ENCODE peak calls at places on chromosomes 11 and 22, in six cellular contexts. J is neural crest cell; B is activated T-helper 1 cell treated with anti-CD3 and anti-CD28 coated beads, Interleukin-12 subunit alpha, Interleukin-12 subunit beta, Interleukin-2, Interleukin-4 antibody, amounts not matched to agents 30 ng/mL and 10 ng/mL and 1 ng/mL, durations not matched to agents 14 hours and 24 hours and 36 hours; Q is EH; S is Daoy; A is CD8-positive, alpha-beta memory T cell. W is an unnamed sample.
A peak's percentile ranks its signal among the peaks of the same experiment; 100 is the strongest.

GRCh38 chr11:93081694-93082093 is 112.2 kb downstream of the MTNR1B start:
- DNase-seq in J (no peak), B (no peak), Q (no peak), S (no peak), A (no peak), W (no peak)

GRCh38 chr11:64542172-64543125 is 48.6 kb upstream of the SLC22A12 start:
- DNase-seq in J (no peak), B (no peak), Q (no peak), S (no peak), A (no peak), W (no peak)

GRCh38 chr22:37711490-37711889 is 14.6 kb downstream of the TRIOBP start:
- DNase-seq in J (no peak), B (no peak), Q (no peak), S (no peak), A (no peak), W (no peak)

GRCh38 chr22:41469218-41469851 is 418 bp downstream of the ACO2 start:
- DNase-seq in J (no peak), B (no peak), Q (no peak), S (peak; percentile 42), A (no peak), W (no peak)

GRCh38 chr11:11987503-11988022 is 20.9 kb downstream of the DKK3 start:
- DNase-seq in J (no peak), B (no peak), Q (peak; percentile 73), S (peak; percentile 75), A (no peak), W (no peak)

GRCh38 chr11:60852639-60853468 is 2.9 kb downstream of the PTGDR2 start:
- DNase-seq in J (no peak), B (no peak), Q (no peak), S (no peak), A (no peak), W (no peak)

GRCh38 chr11:92978226-92979111 is 9.0 kb downstream of the MTNR1B start:
- DNase-seq in J (no peak), B (no peak), Q (peak; percentile 52), S (peak; percentile 8), A (no peak), W (no peak)

GRCh38 chr22:46297151-46297819 is 615 bp downstream of the GTSE1 start:
- DNase-seq in J (peak; percentile 29), B (no peak), Q (peak; percentile 68), S (peak; percentile 69), A (no peak), W (peak; percentile 19)

GRCh38 chr11:126127284-126127845 is 64.7 kb upstream of the CDON start:
- DNase-seq in J (no peak), B (no peak), Q (no peak), S (no peak), A (no peak), W (no peak)

GRCh38 chr11:63961608-63962412 is 12.6 kb upstream of the COX8A start:
- DNase-seq in J (no peak), B (no peak), Q (peak; percentile 38), S (peak; percentile 53), A (peak; percentile 21), W (peak; percentile 39)

GRCh38 chr11:93939084-93939780 is 81.9 kb upstream of the HEPHL1 start:
- DNase-seq in J (no peak), B (no peak), Q (peak; percentile 5), S (peak; percentile 36), A (no peak), W (no peak)

GRCh38 chr22:42286205-42286604 is 15.8 kb upstream of the TCF20 start:
- DNase-seq in J (no peak), B (peak; percentile 27), Q (no peak), S (no peak), A (no peak), W (no peak)

GRCh38 chr11:72067266-72067665 is 13.1 kb downstream of the NUMA1 start:
- DNase-seq in J (no peak), B (no peak), Q (no peak), S (no peak), A (no peak), W (no peak)

GRCh38 chr22:22924369-22925145 is 36.9 kb downstream of the IGLL5 start:
- DNase-seq in J (no peak), B (no peak), Q (no peak), S (no peak), A (no peak), W (no peak)

GRCh38 chr11:85679581-85679980 is 6.4 kb downstream of the CCDC89 start:
- DNase-seq in J (no peak), B (no peak), Q (no peak), S (no peak), A (no peak), W (no peak)

GRCh38 chr11:111911563-111912401 is at the start of gene CRYAB:
- DNase-seq in J (no peak), B (no peak), Q (peak; percentile 100), S (no peak), A (no peak), W (no peak)

GRCh38 chr11:20000393-20001134 is 159.7 kb downstream of the DBX1 start:
- DNase-seq in J (peak; percentile 46), B (no peak), Q (no peak), S (no peak), A (no peak), W (no peak)

GRCh38 chr22:39446239-39446721 is 10.5 kb upstream of the MGAT3 start:
- DNase-seq in J (no peak), B (no peak), Q (no peak), S (no peak), A (no peak), W (no peak)

GRCh38 chr11:112658521-112658920 is 302.7 kb upstream of the NCAM1 start:
- DNase-seq in J (no peak), B (no peak), Q (no peak), S (peak; percentile 53), A (no peak), W (no peak)

GRCh38 chr11:33682446-33682845 is 18.2 kb downstream of the C11orf91 start:
- DNase-seq in J (no peak), B (no peak), Q (peak; percentile 64), S (peak; percentile 42), A (no peak), W (no peak)

GRCh38 chr11:66970808-66971442 is 4.2 kb upstream of the C11orf86 start:
- DNase-seq in J (no peak), B (no peak), Q (peak; percentile 100), S (peak; percentile 95), A (no peak), W (no peak)

GRCh38 chr11:78588517-78588916 is 13.9 kb upstream of the NARS2 start:
- DNase-seq in J (no peak), B (no peak), Q (no peak), S (no peak), A (no peak), W (no peak)

GRCh38 chr22:31734512-31734911 is 15.4 kb downstream of the PRR14L start:
- DNase-seq in J (no peak), B (no peak), Q (peak; percentile 75), S (peak; percentile 28), A (no peak), W (no peak)

GRCh38 chr11:7577226-7577882 is 63.6 kb downstream of the PPFIBP2 start:
- DNase-seq in J (peak; percentile 25), B (no peak), Q (peak; percentile 58), S (no peak), A (no peak), W (no peak)

GRCh38 chr11:17541330-17541885 is 2.8 kb downstream of the USH1C start:
- DNase-seq in J (no peak), B (no peak), Q (peak; percentile 22), S (no peak), A (no peak), W (no peak)

GRCh38 chr11:61281581-61282250 is 13.4 kb downstream of the VWCE start:
- DNase-seq in J (peak; percentile 56), B (no peak), Q (peak; percentile 45), S (peak; percentile 54), A (no peak), W (no peak)

GRCh38 chr11:6468712-6469495 is 4.8 kb downstream of the TRIM3 start:
- DNase-seq in J (peak; percentile 68), B (no peak), Q (peak; percentile 90), S (peak; percentile 65), A (no peak), W (no peak)

GRCh38 chr11:117220568-117220967 is 11.3 kb downstream of the PCSK7 start:
- DNase-seq in J (no peak), B (no peak), Q (no peak), S (no peak), A (no peak), W (no peak)

GRCh38 chr22:19568337-19569311 is 44.4 kb upstream of the CLDN5 start:
- DNase-seq in J (no peak), B (no peak), Q (peak; percentile 93), S (peak; percentile 58), A (no peak), W (no peak)

GRCh38 chr11:73453562-73453961 is 77.4 kb downstream of the RELT start:
- DNase-seq in J (no peak), B (no peak), Q (no peak), S (no peak), A (no peak), W (no peak)

GRCh38 chr11:2482199-2482598 is 37.4 kb downstream of the KCNQ1 start:
- DNase-seq in J (no peak), B (no peak), Q (no peak), S (no peak), A (no peak), W (no peak)

GRCh38 chr11:2471804-2472096 is 26.9 kb downstream of the KCNQ1 start:
- DNase-seq in J (no peak), B (no peak), Q (no peak), S (no peak), A (no peak), W (no peak)

GRCh38 chr11:114762437-114762836 is 84.1 kb downstream of the NXPE2 start:
- DNase-seq in J (peak; percentile 52), B (no peak), Q (peak; percentile 61), S (peak; percentile 68), A (no peak), W (no peak)

GRCh38 chr11:75240381-75241035 is at the start of gene TPBGL:
- DNase-seq in J (peak; percentile 21), B (no peak), Q (peak; percentile 16), S (peak; percentile 54), A (no peak), W (no peak)